ENCODE peak calls at places on chromosomes 6 and 20, in four cellular contexts. B is H1, E is K562, T is HepG2. Q is an unnamed sample.

GRCh38 chr6:11975353-11975977 is 36.6 kb upstream of the HIVEP1 start:
- DNase-seq in B (no peak), E (peak), T (no peak), Q (peak)

GRCh38 chr6:34610819-34611477 is 54.8 kb upstream of the SPDEF start:
- DNase-seq in B (no peak), E (peak), T (peak), Q (no peak)

GRCh38 chr6:100177956-100178355 is 183.9 kb upstream of the MCHR2 start:
- DNase-seq in B (no peak), E (no peak), T (no peak), Q (no peak)

GRCh38 chr6:38346291-38347079 is 293.2 kb downstream of the BTBD9 start:
- DNase-seq in B (no peak), E (no peak), T (no peak), Q (no peak)

GRCh38 chr20:1364106-1364505 is 28.7 kb downstream of the FKBP1A start:
- DNase-seq in B (no peak), E (no peak), T (no peak), Q (no peak)

GRCh38 chr20:57316795-57317201 is 12.8 kb upstream of the SPO11 start:
- DNase-seq in B (no peak), E (no peak), T (no peak), Q (no peak)

GRCh38 chr20:50559149-50559548 is 49.0 kb downstream of the PTPN1 start:
- DNase-seq in B (no peak), E (no peak), T (no peak), Q (no peak)

GRCh38 chr6:105482227-105482839 is 79.5 kb upstream of the PREP start:
- DNase-seq in B (no peak), E (no peak), T (no peak), Q (no peak)

GRCh38 chr6:44431118-44431725 is 43.7 kb downstream of the CDC5L start:
- DNase-seq in B (no peak), E (peak), T (peak), Q (peak)

GRCh38 chr20:61514805-61515505 is 262.9 kb downstream of the CDH4 start:
- DNase-seq in B (no peak), E (no peak), T (no peak), Q (no peak)

GRCh38 chr6:124490123-124490522 is 472.1 kb upstream of the RNF217 start:
- DNase-seq in B (no peak), E (no peak), T (no peak), Q (no peak)
- TF ChIP-seq ATF2 in B (no peak), E (no peak), T (no peak), Q (no peak)

DNA sequence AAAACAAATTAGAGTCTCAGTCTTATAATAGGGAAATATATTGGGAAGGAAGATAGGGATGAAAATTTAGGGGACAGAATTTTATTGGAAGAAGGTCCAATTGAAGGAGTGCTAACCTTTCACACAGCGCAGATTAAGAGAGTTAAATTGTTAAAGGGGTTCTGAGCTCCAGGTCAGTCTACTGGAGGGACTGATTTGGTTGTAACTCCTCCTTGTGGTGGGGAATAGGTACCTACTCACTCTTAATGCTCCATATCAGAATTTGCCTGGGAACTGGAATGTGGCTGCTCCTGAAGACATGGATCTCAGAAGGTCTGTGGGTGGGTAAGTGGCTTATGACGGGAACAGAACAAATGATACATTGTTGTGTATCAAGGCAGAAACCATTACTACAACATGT is 143.5 kb downstream of the FLRT3 start:
- DNase-seq in B (no peak), E (no peak), T (no peak), Q (no peak)
- TF ChIP-seq HDAC6 in B (no peak), E (no peak), T (no peak), Q (no peak)

DNA sequence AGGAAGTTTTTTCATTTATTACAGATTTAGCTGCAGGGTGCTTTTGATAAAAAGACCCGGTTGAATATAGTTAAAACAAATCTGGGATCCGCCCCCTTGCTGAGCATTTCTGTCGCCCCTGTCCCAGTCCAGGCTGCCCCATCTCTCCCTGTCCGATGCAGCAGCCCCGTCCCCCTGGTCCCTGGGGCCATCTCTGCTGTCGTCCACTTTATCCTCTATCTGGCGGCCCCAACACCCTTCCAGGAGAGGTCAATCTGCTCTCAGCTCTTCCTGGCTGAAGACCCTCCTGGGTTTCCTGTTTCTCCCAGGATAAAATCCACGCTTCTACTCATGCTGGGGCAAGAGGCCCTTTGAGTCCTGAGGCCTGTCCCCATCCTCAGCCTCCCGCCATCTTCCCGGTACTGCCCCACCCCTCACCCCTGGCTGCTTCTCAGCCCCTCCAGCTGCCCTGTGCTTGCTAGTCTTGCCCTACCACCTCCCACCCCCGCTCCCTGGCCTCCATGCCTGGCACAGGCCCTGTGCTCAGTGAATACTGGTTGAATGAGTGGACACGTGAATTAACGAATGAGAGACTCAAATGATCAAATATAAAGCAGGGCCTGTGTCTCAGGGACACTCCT is 16.0 kb upstream of the PHACTR3 start:
- DNase-seq in B (no peak), E (no peak), T (no peak), Q (no peak)
- TF ChIP-seq ATF2 in B (no peak), E (no peak), T (no peak), Q (no peak)

GRCh38 chr20:7742479-7742878 is 197.8 kb downstream of the HAO1 start:
- DNase-seq in B (no peak), E (no peak), T (no peak), Q (no peak)
- TF ChIP-seq HDAC6 in B (no peak), E (no peak), T (no peak), Q (no peak)

GRCh38 chr6:123338394-123338793 is 298.4 kb downstream of the TRDN start:
- DNase-seq in B (no peak), E (no peak), T (no peak), Q (no peak)
- TF ChIP-seq ATF2 in B (no peak), E (no peak), T (no peak), Q (no peak)

DNA sequence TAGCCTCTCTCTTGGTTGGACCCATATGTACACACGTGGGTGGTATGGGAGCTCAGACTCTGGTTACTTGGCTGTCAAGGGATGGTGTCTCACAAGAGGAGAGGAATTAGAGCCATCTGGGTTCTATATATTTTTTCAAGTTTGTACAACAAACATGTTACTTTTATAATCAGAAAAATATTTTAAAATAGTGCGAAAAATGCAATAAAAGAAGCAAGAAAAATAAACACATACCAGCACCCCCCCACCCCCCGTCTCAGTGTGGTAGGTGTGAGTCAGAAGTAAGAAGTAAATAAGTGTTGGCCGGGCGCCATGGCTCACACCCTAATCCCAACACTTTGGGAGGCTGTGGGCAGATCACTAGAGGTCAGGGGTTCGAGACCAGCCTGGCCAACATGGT is 2.1 kb upstream of the TIAM2 start:
- DNase-seq in B (no peak), E (no peak), T (no peak), Q (no peak)
- TF ChIP-seq HDAC6 in B (no peak), E (no peak), T (no peak), Q (no peak)

DNA sequence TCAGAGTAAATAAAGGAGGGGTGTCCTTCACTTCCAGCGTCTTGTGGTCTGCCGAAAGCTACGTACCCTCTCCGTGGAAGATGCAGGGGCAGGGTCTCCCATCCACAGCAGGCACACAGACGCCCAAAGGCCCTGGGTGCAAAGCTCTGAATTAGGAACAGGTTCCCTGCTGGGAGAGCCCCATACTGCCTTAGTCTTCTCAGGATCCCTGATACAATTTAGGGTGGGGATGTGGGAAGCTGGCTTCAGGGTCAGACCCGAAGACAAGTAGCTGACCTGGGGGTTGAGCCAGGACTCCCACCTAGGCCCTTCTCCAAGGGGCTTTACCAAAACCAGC is 74.1 kb downstream of the TTLL2 start:
- DNase-seq in B (no peak), E (no peak), T (no peak), Q (no peak)
- TF ChIP-seq ATF2 in B (no peak), E (no peak), T (no peak), Q (no peak)

GRCh38 chr6:108274546-108274945 is 13.7 kb upstream of the SNX3 start:
- DNase-seq in B (no peak), E (no peak), T (no peak), Q (no peak)

GRCh38 chr6:108277831-108278230 is 17.0 kb upstream of the SNX3 start:
- DNase-seq in B (no peak), E (no peak), T (no peak), Q (no peak)

GRCh38 chr6:108277295-108277694 is 16.5 kb upstream of the SNX3 start:
- DNase-seq in B (no peak), E (no peak), T (no peak), Q (no peak)

DNA sequence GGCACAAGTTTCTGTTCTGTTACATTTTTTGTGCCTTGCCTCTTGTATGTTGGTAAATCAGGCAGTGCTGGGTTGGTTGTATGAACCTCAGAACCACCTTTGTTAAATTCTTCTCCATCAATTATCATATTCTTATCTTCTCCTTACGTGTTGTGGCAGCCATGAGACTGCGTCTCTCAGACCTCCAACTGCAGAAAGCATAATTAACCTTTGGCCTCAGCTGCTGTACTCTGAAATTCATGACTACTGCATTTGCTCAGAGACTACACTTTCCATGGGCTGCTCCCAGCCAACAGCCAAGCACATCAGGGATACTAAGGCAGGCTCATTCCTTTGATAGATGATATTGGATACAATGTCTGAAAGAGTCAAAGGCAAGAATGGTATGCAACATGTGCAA is 15.1 kb upstream of the SNX3 start:
- DNase-seq in B (no peak), E (no peak), T (no peak), Q (no peak)
- TF ChIP-seq HDAC6 in B (no peak), E (no peak), T (no peak), Q (no peak)

GRCh38 chr6:4573958-4574481 is 202.2 kb upstream of the CDYL start:
- DNase-seq in B (no peak), E (no peak), T (no peak), Q (no peak)
- TF ChIP-seq ATF2 in B (no peak), E (no peak), T (no peak), Q (no peak)

Q was measured in GM12878.